ENCODE peak calls at places on chromosome 18, in six cellular contexts. C is GM12878, M is PC-3, G is GM23338, T is OCI-LY7, D is foreskin fibroblast. P is an unnamed sample.

GRCh38 chr18:10042492-10042891 is 128.7 kb downstream of the VAPA start:
- DNase-seq in C (no peak), D (no peak), G (no peak), M (no peak), T (no peak), P (no peak)

GRCh38 chr18:40904295-40904694 is 1050.7 kb upstream of the PIK3C3 start:
- DNase-seq in M (no peak), C (no peak), D (no peak), G (no peak), T (no peak), P (peak; percentile 74)

GRCh38 chr18:44839239-44839666 is 158.6 kb downstream of the SETBP1 start:
- DNase-seq in M (peak; percentile 53), T (no peak), D (peak; percentile 74), C (peak; percentile 64), G (peak; percentile 37), P (no peak)

GRCh38 chr18:55821219-55821618 is 233.2 kb upstream of the TCF4 start:
- DNase-seq in M (peak; percentile 68), C (no peak), G (no peak), D (peak; percentile 79), T (no peak), P (no peak)

GRCh38 chr18:46260016-46260878 is 156.1 kb downstream of the HAUS1 start:
- DNase-seq in D (peak; percentile 82), C (no peak), M (peak; percentile 48), T (no peak), G (no peak), P (peak; percentile 56)

GRCh38 chr18:42028232-42028832 is 73.3 kb downstream of the PIK3C3 start:
- DNase-seq in T (peak; percentile 5), C (no peak), G (peak; percentile 55), D (peak; percentile 68), M (peak; percentile 29), P (peak; percentile 24)

GRCh38 chr18:74898965-74899364 is 301.3 kb downstream of the ZNF407 start:
- DNase-seq in M (peak; percentile 72), C (no peak), G (no peak), T (no peak), D (peak; percentile 32), P (peak; percentile 88)

GRCh38 chr18:70429847-70430500 is 141.1 kb downstream of the SOCS6 start:
- DNase-seq in M (no peak), C (no peak), G (no peak), D (no peak), T (no peak), P (no peak)

GRCh38 chr18:63604791-63605567 is 17.8 kb downstream of the SERPINB13 start:
- DNase-seq in M (peak; percentile 94), C (no peak), D (peak; percentile 29), G (no peak), T (no peak), P (no peak)

GRCh38 chr18:7789853-7790552 is 222.9 kb downstream of the PTPRM start:
- DNase-seq in G (peak; percentile 92), D (peak; percentile 65), T (no peak), M (peak; percentile 65), C (no peak), P (peak; percentile 35)

GRCh38 chr18:13597068-13597467 is 129.3 kb downstream of the FAM210A start:
- DNase-seq in G (peak; percentile 6), C (no peak), D (no peak), M (no peak), T (peak; percentile 36), P (no peak)

GRCh38 chr18:12013186-12013916 is 32.0 kb downstream of the IMPA2 start:
- DNase-seq in C (no peak), T (no peak), D (no peak), M (no peak), G (no peak), P (no peak)

GRCh38 chr18:62988467-62988866 is 273.1 kb downstream of the PHLPP1 start:
- DNase-seq in T (no peak), D (peak; percentile 8), C (no peak), M (no peak), G (no peak), P (no peak)

GRCh38 chr18:70553961-70554325 is 265.1 kb downstream of the SOCS6 start:
- DNase-seq in M (no peak), D (no peak), C (no peak), T (no peak), G (no peak), P (no peak)

GRCh38 chr18:23888880-23889279 is 125.7 kb upstream of the TTC39C start:
- DNase-seq in D (no peak), G (no peak), T (no peak), C (no peak), M (no peak), P (no peak)

GRCh38 chr18:33440011-33440383 is 524 bp downstream of the CCDC178 start:
- DNase-seq in C (no peak), D (peak; percentile 88), M (peak; percentile 1), G (peak; percentile 82), T (peak; percentile 8), P (peak; percentile 70)

GRCh38 chr18:54254265-54254758 is 15.0 kb upstream of the POLI start:
- DNase-seq in G (peak; percentile 8), C (no peak), D (peak; percentile 52), T (no peak), M (peak; percentile 77), P (no peak)

GRCh38 chr18:63258749-63259580 is 60.6 kb downstream of the BCL2 start:
- DNase-seq in C (no peak), M (peak; percentile 79), D (peak; percentile 18), G (no peak), T (no peak), P (no peak)

GRCh38 chr18:25097119-25098114 is 254.5 kb downstream of the ZNF521 start:
- DNase-seq in D (peak; percentile 37), M (no peak), C (no peak), T (peak; percentile 57), G (no peak), P (peak; percentile 28)

GRCh38 chr18:10418836-10419235 is 35.6 kb upstream of the APCDD1 start:
- DNase-seq in D (no peak), C (no peak), M (no peak), T (no peak), G (no peak), P (no peak)

GRCh38 chr18:24530630-24531111 is 70.2 kb downstream of the HRH4 start:
- DNase-seq in C (no peak), D (peak; percentile 47), G (no peak), T (no peak), M (peak; percentile 54), P (peak; percentile 5)

GRCh38 chr18:10546557-10547300 is 20.9 kb downstream of the NAPG start:
- DNase-seq in D (no peak), T (no peak), G (no peak), M (no peak), C (no peak), P (no peak)

GRCh38 chr18:3333721-3334386 is 71.9 kb downstream of the MYL12B start:
- DNase-seq in C (no peak), M (no peak), T (no peak), D (no peak), G (no peak), P (no peak)

GRCh38 chr18:66872277-66872676 is 268.4 kb upstream of the CDH19 start:
- DNase-seq in M (peak; percentile 40), G (peak; percentile 16), T (peak; percentile 0), D (peak; percentile 0), C (no peak), P (peak; percentile 18)
- TF ChIP-seq CTCF in M (peak; percentile 50), G (peak; percentile 38), T (no peak), D (no peak), C (no peak), P (peak; percentile 32)

GRCh38 chr18:2183432-2183831 is 387.9 kb downstream of the METTL4 start:
- DNase-seq in D (no peak), T (no peak), C (no peak), G (no peak), M (no peak), P (no peak)

GRCh38 chr18:2180586-2180985 is 390.7 kb downstream of the METTL4 start:
- DNase-seq in C (no peak), D (no peak), G (no peak), T (no peak), M (no peak), P (no peak)

GRCh38 chr18:2178036-2178435 is 393.3 kb downstream of the METTL4 start:
- DNase-seq in G (no peak), M (no peak), T (no peak), C (no peak), D (no peak), P (no peak)

GRCh38 chr18:2179498-2180183 is 391.7 kb downstream of the METTL4 start:
- DNase-seq in D (no peak), M (no peak), T (no peak), G (no peak), C (no peak), P (no peak)
- H3K4me3 ChIP-seq in D (no peak overlapping the region), M (no peak overlapping the region), T (no peak overlapping the region), G (no peak overlapping the region), C (no peak overlapping the region), P (no peak overlapping the region)

DNA sequence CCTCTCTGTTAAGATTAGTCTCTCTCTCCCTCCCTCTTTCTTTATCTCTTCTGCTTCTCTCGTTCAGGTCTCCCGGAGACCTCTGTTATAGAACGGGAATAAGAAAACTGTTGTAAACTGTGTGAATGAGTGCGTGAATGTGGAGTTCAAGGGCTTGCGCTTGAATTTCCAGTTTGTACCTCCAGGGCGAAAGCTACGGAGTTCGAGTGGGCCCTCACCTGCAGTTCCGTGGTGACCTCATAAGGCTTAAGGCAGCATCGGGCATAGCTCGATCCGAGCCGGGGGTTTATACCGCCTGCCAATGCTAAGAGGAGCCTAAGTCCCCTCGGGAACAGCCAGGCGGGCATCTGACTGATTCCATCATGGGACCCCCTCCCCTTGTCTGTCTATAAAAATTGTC is 26.5 kb downstream of the SKA1 start:
- DNase-seq in D (no peak), G (no peak), M (no peak), C (no peak), T (no peak), P (no peak)
- TF ChIP-seq CTCF in D (no peak), G (no peak), M (no peak), C (no peak), T (no peak), P (no peak)

GRCh38 chr18:22346342-22346967 is 71.3 kb downstream of the CTAGE1 start:
- DNase-seq in C (no peak), G (no peak), T (no peak), D (peak; percentile 70), M (peak; percentile 73), P (peak; percentile 55)

GRCh38 chr18:22345733-22346132 is 72.0 kb downstream of the CTAGE1 start:
- DNase-seq in M (no peak), D (no peak), T (no peak), G (no peak), C (no peak), P (no peak)

GRCh38 chr18:22348521-22349316 is 69.0 kb downstream of the CTAGE1 start:
- DNase-seq in G (peak; percentile 80), M (peak; percentile 77), D (peak; percentile 53), T (no peak), C (no peak), P (no peak)

GRCh38 chr18:22347624-22348511 is 69.8 kb downstream of the CTAGE1 start:
- DNase-seq in M (no peak), C (no peak), D (peak; percentile 24), G (no peak), T (no peak), P (no peak)

DNA sequence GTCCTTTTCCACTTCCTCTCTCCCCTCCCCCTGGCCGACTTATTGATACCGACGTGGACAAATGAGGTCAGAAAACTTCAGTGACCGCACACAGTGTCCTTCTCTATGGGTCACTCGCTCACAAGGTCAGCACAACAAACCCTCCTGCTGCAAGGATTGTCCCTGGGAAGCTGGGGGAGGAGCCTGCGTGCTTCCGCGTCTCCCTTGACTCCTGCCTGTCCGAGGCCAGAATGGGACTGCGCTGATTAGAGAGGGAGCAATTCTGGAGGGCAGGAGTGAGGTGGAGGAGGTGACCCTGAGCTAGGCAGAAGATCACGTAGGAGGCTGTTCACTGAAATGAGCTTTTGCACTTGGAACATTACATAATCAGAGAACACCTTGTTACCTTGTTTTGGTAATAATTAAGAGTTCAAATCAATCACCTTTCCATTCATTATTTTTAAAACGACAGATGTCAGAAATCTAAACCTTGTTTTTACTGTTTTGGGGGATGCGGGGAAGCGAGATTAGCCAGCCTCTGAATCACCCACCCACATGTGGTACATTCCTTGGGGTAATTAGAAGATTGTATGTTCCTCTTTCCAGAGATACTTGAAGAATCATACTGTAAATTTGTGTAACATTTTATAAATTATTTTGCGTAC is 70.6 kb downstream of the CTAGE1 start:
- DNase-seq in D (peak; percentile 32), M (no peak), T (no peak), G (peak; percentile 81), C (no peak), P (no peak)
- H3K4me3 ChIP-seq in D (no peak overlapping the region), M (peak overlapping the region; percentile 65), T (no peak overlapping the region), G (peak overlapping the region; percentile 68), C (no peak overlapping the region), P (no peak overlapping the region)

P was measured in astrocyte of the cerebellum.